ENCODE peak calls at places on chromosomes 11 and 22, in ten cellular contexts. M is GM23248, H is colonic mucosa, U is GM12865, Y is tibial nerve, I is astrocyte of the spinal cord, C is DND-41, J is adipocyte, Q is body of pancreas, Z is neuronal stem cell. B is an unnamed sample.

GRCh38 chr11:86558219-86558618 is 114.2 kb downstream of the ME3 start:
- DNase-seq in M (peak; percentile 79), H (no peak), U (no peak), Y (no peak), I (no peak), C (no peak), J (peak; percentile 51), Q (no peak), Z (no peak), B (no peak)

GRCh38 chr22:40499187-40499753 is 128.9 kb downstream of the SGSM3 start:
- DNase-seq in M (peak; percentile 95), H (no peak), U (peak; percentile 72), Y (no peak), I (peak; percentile 98), C (no peak), J (peak; percentile 90), Q (peak; percentile 55), Z (no peak), B (no peak)

GRCh38 chr11:121544956-121545355 is 92.2 kb upstream of the SORL1-AS1 start:
- DNase-seq in M (no peak), H (no peak), U (no peak), Y (no peak), I (no peak), C (peak; percentile 63), J (no peak), Q (no peak), Z (no peak), B (no peak)

GRCh38 chr11:113481226-113481625 is 6.0 kb upstream of the DRD2 start:
- DNase-seq in M (no peak), H (no peak), U (no peak), Y (no peak), I (no peak), C (no peak), J (no peak), Q (no peak), Z (no peak), B (no peak)

GRCh38 chr22:49971232-49972162 is 10.9 kb downstream of the PIM3 start:
- DNase-seq in M (peak; percentile 63), H (peak; percentile 87), U (no peak), Y (peak; percentile 69), I (no peak), C (peak; percentile 80), J (peak; percentile 76), Q (peak; percentile 84), Z (no peak), B (peak; percentile 95)

GRCh38 chr22:23767673-23768548 is at the start of gene CHCHD10:
- DNase-seq in M (peak; percentile 86), H (peak; percentile 90), U (peak; percentile 84), Y (peak; percentile 60), I (peak; percentile 52), C (peak; percentile 83), J (peak; percentile 87), Q (peak; percentile 85), Z (peak; percentile 87), B (peak; percentile 95)

GRCh38 chr11:60756307-60757032 is at the start of gene MS4A15:
- DNase-seq in M (peak; percentile 14), H (no peak), U (peak; percentile 75), Y (no peak), I (peak; percentile 1), C (peak; percentile 40), J (no peak), Q (peak; percentile 53), Z (no peak), B (no peak)

GRCh38 chr11:78187366-78188011 is 937 bp downstream of the KCTD21 start:
- DNase-seq in M (no peak), H (no peak), U (peak; percentile 47), Y (no peak), I (no peak), C (no peak), J (no peak), Q (no peak), Z (no peak), B (no peak)

GRCh38 chr22:30211124-30211820 is 35.3 kb downstream of the LIF start:
- DNase-seq in M (no peak), H (no peak), U (no peak), Y (no peak), I (no peak), C (no peak), J (no peak), Q (no peak), Z (no peak), B (no peak)

GRCh38 chr22:30393885-30394284 is 2.9 kb upstream of the SEC14L2 start:
- DNase-seq in M (no peak), H (no peak), U (no peak), Y (no peak), I (no peak), C (no peak), J (no peak), Q (no peak), Z (no peak), B (no peak)

GRCh38 chr11:33461319-33461718 is 204.1 kb downstream of the HIPK3 start:
- DNase-seq in M (no peak), H (no peak), U (no peak), Y (no peak), I (no peak), C (no peak), J (no peak), Q (no peak), Z (no peak), B (no peak)

GRCh38 chr11:86099727-86100320 is 30.9 kb upstream of the PICALM start:
- DNase-seq in M (peak; percentile 85), H (peak; percentile 57), U (no peak), Y (no peak), I (no peak), C (no peak), J (no peak), Q (no peak), Z (no peak), B (no peak)

GRCh38 chr22:29872145-29872893 is 10.7 kb upstream of the MTMR3 start:
- DNase-seq in M (no peak), H (no peak), U (peak; percentile 14), Y (no peak), I (no peak), C (no peak), J (no peak), Q (no peak), Z (no peak), B (no peak)

GRCh38 chr11:78199015-78199652 is 10.4 kb downstream of the USP35 start:
- DNase-seq in M (no peak), H (no peak), U (no peak), Y (no peak), I (no peak), C (no peak), J (no peak), Q (no peak), Z (no peak), B (no peak)

GRCh38 chr11:12868315-12869073 is 140.6 kb upstream of the RASSF10 start:
- DNase-seq in M (peak; percentile 66), H (no peak), U (no peak), Y (no peak), I (peak; percentile 53), C (no peak), J (no peak), Q (no peak), Z (no peak), B (no peak)

GRCh38 chr22:42114721-42115120 is 15.9 kb downstream of the CYP2D6 start:
- DNase-seq in M (peak; percentile 39), H (no peak), U (peak; percentile 26), Y (no peak), I (no peak), C (no peak), J (peak; percentile 15), Q (peak; percentile 31), Z (no peak), B (no peak)

GRCh38 chr22:17706451-17706900 is 67.8 kb downstream of the BID start:
- DNase-seq in M (peak; percentile 95), H (peak; percentile 64), U (peak; percentile 88), Y (peak; percentile 26), I (peak; percentile 94), C (peak; percentile 83), J (peak; percentile 94), Q (peak; percentile 18), Z (no peak), B (no peak)

GRCh38 chr11:47132981-47133380 is 43.7 kb downstream of the ARFGAP2 start:
- DNase-seq in M (no peak), H (no peak), U (no peak), Y (no peak), I (no peak), C (no peak), J (no peak), Q (no peak), Z (no peak), B (no peak)
- H3K4me3 ChIP-seq in M (no peak overlapping the region), H (no peak overlapping the region), U (no peak overlapping the region), Y (no peak overlapping the region), I (no peak overlapping the region), C (no peak overlapping the region), J (no peak overlapping the region), Q (no peak overlapping the region), Z (no peak overlapping the region), B (no peak overlapping the region)

GRCh38 chr11:73990727-73991126 is 8.1 kb upstream of the UCP2 start:
- DNase-seq in M (no peak), H (no peak), U (no peak), Y (no peak), I (no peak), C (no peak), J (no peak), Q (no peak), Z (no peak), B (no peak)
- H3K4me3 ChIP-seq in M (no peak overlapping the region), H (no peak overlapping the region), U (no peak overlapping the region), Y (no peak overlapping the region), I (no peak overlapping the region), C (no peak overlapping the region), J (no peak overlapping the region), Q (no peak overlapping the region), Z (no peak overlapping the region), B (no peak overlapping the region)

GRCh38 chr11:75558939-75559843 is 2.9 kb upstream of the SERPINH1 start:
- DNase-seq in M (peak; percentile 78), H (peak; percentile 62), U (no peak), Y (no peak), I (peak; percentile 68), C (no peak), J (peak; percentile 83), Q (no peak), Z (no peak), B (no peak)
- H3K4me3 ChIP-seq in M (peak overlapping the region; percentile 51), H (no peak overlapping the region), U (no peak overlapping the region), Y (no peak overlapping the region), I (no peak overlapping the region), C (no peak overlapping the region), J (peak overlapping the region; percentile 70), Q (no peak overlapping the region), Z (no peak overlapping the region), B (peak overlapping the region; percentile 1)

GRCh38 chr11:112368402-112368801 is 107.7 kb upstream of the PLET1 start:
- DNase-seq in M (no peak), H (no peak), U (no peak), Y (no peak), I (no peak), C (no peak), J (no peak), Q (no peak), Z (no peak), B (no peak)
- H3K4me3 ChIP-seq in M (no peak overlapping the region), H (no peak overlapping the region), U (no peak overlapping the region), Y (no peak overlapping the region), I (no peak overlapping the region), C (no peak overlapping the region), J (no peak overlapping the region), Q (no peak overlapping the region), Z (no peak overlapping the region), B (no peak overlapping the region)